ENCODE peak calls at places on chromosomes 3 and 15, in nine cellular contexts. C is mucosa of gallbladder; I is hypothalamus; N is HepG2; E is NCI-H1105 treated with DMSO at 0.1 percent for 48 hours; O is activated CD8-positive, alpha-beta memory T cell treated with anti-CD3 and anti-CD28 coated beads for 4 hours; Z is BJ; X is epithelial cell of esophagus; G is GF-D8. B is an unnamed sample.

GRCh38 chr15:57510647-57511046 is 81.1 kb upstream of the MYZAP start:
- DNase-seq in C (peak; percentile 52), I (no peak), N (no peak), E (peak; percentile 82), O (no peak), Z (no peak), X (no peak), G (no peak), B (no peak)

GRCh38 chr3:45552031-45552772 is 42.3 kb upstream of the LIMD1 start:
- DNase-seq in C (no peak), I (no peak), N (no peak), E (no peak), O (no peak), Z (no peak), X (no peak), G (no peak), B (no peak)

GRCh38 chr3:69864141-69864540 is 124.9 kb downstream of the MITF start:
- DNase-seq in C (no peak), I (no peak), N (no peak), E (no peak), O (no peak), Z (no peak), X (peak; percentile 20), G (no peak), B (no peak)

GRCh38 chr3:66597316-66597863 is 96.6 kb upstream of the LRIG1 start:
- DNase-seq in C (no peak), I (no peak), N (no peak), E (no peak), O (no peak), Z (no peak), X (no peak), G (no peak), B (no peak)

GRCh38 chr15:44066211-44066827 is 128.8 kb downstream of the FRMD5 start:
- DNase-seq in C (peak; percentile 40), I (peak; percentile 34), N (peak; percentile 71), E (peak; percentile 39), O (peak; percentile 23), Z (no peak), X (peak; percentile 84), G (no peak), B (no peak)

GRCh38 chr3:42745291-42745745 is 27.7 kb downstream of the CCDC13 start:
- DNase-seq in C (no peak), I (no peak), N (no peak), E (no peak), O (no peak), Z (peak; percentile 42), X (no peak), G (no peak), B (no peak)

GRCh38 chr3:23537006-23537620 is 268.6 kb upstream of the UBE2E1 start:
- DNase-seq in C (no peak), I (no peak), N (no peak), E (peak; percentile 22), O (no peak), Z (no peak), X (no peak), G (no peak), B (no peak)

GRCh38 chr3:28726840-28727239 is 378.2 kb upstream of the AZI2 start:
- DNase-seq in C (peak; percentile 48), I (no peak), N (peak; percentile 10), E (peak; percentile 10), O (no peak), Z (no peak), X (peak; percentile 69), G (no peak), B (no peak)

GRCh38 chr3:16182183-16182582 is 7.7 kb downstream of the GALNT15 start:
- DNase-seq in C (no peak), I (no peak), N (no peak), E (no peak), O (no peak), Z (no peak), X (no peak), G (no peak), B (no peak)

B was measured in AG04449.